ENCODE peak calls at places on chromosome 20, in four cellular contexts. E is fibroblast of pulmonary artery, V is mammary epithelial cell, I is choroid plexus epithelial cell. B is an unnamed sample.

GRCh38 chr20:43991982-43992381 is 77.3 kb downstream of the TOX2 start:
- DNase-seq in V (no peak), E (no peak), I (no peak), B (no peak)

GRCh38 chr20:45372646-45373352 is 5.3 kb downstream of the TP53TG5 start:
- DNase-seq in I (no peak), E (no peak), V (no peak), B (no peak)

GRCh38 chr20:52234302-52235045 is 42.9 kb upstream of the ZFP64 start:
- DNase-seq in E (no peak), V (no peak), I (no peak), B (no peak)

GRCh38 chr20:62197801-62198200 is 15.0 kb downstream of the MTG2 start:
- DNase-seq in V (no peak), I (no peak), E (no peak), B (no peak)

GRCh38 chr20:38304845-38305447 is 990 bp downstream of the BPI start:
- DNase-seq in V (peak), E (peak), I (peak), B (peak)

GRCh38 chr20:41509801-41510200 is 108.4 kb downstream of the CHD6 start:
- DNase-seq in V (no peak), I (peak), E (peak), B (peak)

GRCh38 chr20:44384423-44385027 is 29.0 kb downstream of the HNF4A start:
- DNase-seq in V (peak), I (peak), E (peak), B (peak)

GRCh38 chr20:61604494-61604893 is 352.4 kb downstream of the CDH4 start:
- DNase-seq in V (no peak), I (no peak), E (no peak), B (no peak)

GRCh38 chr20:796916-797315 is 28.6 kb upstream of the SLC52A3 start:
- DNase-seq in E (no peak), V (no peak), I (no peak), B (no peak)

GRCh38 chr20:41386502-41387427 is 20.1 kb upstream of the EMILIN3 start:
- DNase-seq in V (no peak), E (no peak), I (no peak), B (peak)

GRCh38 chr20:1711826-1712601 is 54.4 kb upstream of the SIRPG start:
- DNase-seq in V (no peak), I (no peak), E (peak), B (peak)

GRCh38 chr20:62214067-62214466 is 6.0 kb downstream of the HRH3 start:
- DNase-seq in E (no peak), I (no peak), V (no peak), B (no peak)

GRCh38 chr20:57622579-57623381 is 2.6 kb upstream of the ZBP1 start:
- DNase-seq in I (peak), V (peak), E (peak), B (peak)

GRCh38 chr20:62737271-62737761 is 28.7 kb downstream of the NTSR1 start:
- DNase-seq in I (no peak), E (no peak), V (no peak), B (no peak)

GRCh38 chr20:58342104-58342945 is 32.8 kb downstream of the RAB22A start:
- DNase-seq in E (peak), I (peak), V (peak), B (peak)

GRCh38 chr20:371755-372542 is 8.6 kb upstream of the TRIB3 start:
- DNase-seq in E (peak), I (peak), V (peak), B (peak)

GRCh38 chr20:17863577-17864292 is 104.9 kb downstream of the SNX5 start:
- DNase-seq in I (no peak), E (no peak), V (no peak), B (peak)

GRCh38 chr20:58310291-58310782 is 822 bp downstream of the RAB22A start:
- DNase-seq in V (peak), E (peak), I (peak), B (peak)

GRCh38 chr20:44222969-44223368 is 12.4 kb upstream of the OSER1 start:
- DNase-seq in V (no peak), E (no peak), I (no peak), B (no peak)

GRCh38 chr20:605237-605636 is 4.9 kb downstream of the TCF15 start:
- DNase-seq in V (no peak), I (no peak), E (no peak), B (no peak)

DNA sequence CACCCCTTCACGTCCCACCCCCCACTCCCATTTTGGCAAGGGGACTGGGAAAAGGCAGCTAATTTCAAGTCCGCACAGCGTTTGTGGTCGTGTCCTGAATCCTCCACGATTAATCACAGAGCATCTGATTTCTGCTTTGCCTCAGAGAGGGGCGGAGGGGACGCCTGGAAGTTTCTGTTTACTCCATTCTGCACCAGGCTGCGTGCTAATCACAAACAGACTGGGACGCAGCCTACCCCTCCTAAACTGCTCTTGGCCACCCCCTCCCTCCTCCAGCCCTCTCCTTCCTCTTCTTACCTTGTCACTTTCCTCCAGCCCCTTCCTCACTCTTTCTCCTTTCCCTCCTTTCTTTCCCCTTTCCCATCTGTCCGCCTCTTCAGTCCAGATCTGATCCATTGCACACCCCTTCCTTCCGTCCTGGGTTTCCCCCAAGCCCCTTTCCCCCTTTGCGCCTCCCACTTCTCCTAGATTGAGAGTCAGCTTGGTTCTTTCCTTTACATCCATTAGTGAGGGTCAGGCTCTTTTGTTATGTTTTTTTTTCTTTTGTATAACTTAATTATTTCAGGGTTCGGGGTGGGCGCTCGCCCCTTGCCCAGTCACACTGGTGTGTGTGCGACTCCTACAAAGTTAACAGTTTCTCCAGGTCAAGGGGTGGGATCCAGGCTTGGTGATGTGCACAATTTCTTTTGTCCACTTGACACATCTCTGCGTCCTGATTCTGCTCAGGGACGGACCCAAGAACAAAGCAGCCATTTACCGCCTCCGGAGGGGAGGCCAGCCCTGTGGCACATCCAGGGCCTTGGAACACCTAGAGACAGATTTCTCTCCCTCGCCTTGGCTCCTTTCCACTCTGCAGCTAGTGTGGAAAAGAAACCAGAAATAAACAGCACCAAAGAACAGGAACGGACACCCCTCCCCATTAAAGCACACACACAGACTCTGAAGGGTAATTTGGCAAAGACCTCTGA is 527 bp upstream of the RIPOR3 start:
- DNase-seq in I (peak), E (peak), V (peak), B (peak)
- H3K4me3 ChIP-seq in I (peak), E (peak), V (no peak), B (peak)

GRCh38 chr20:5807431-5807830 is 57.2 kb downstream of the SHLD1 start:
- DNase-seq in I (no peak), V (no peak), E (no peak), B (no peak)

GRCh38 chr20:5808901-5809300 is 58.7 kb downstream of the SHLD1 start:
- DNase-seq in I (no peak), V (no peak), E (no peak), B (no peak)

GRCh38 chr20:5809495-5809894 is 59.3 kb downstream of the SHLD1 start:
- DNase-seq in I (no peak), V (no peak), E (no peak), B (no peak)

GRCh38 chr20:5811746-5812145 is 61.5 kb downstream of the SHLD1 start:
- DNase-seq in I (no peak), E (no peak), V (no peak), B (no peak)

GRCh38 chr20:5806457-5807263 is 56.5 kb downstream of the SHLD1 start:
- DNase-seq in I (no peak), V (no peak), E (peak), B (no peak)
- TF ChIP-seq CTCF in I (peak), V (peak), E (peak), B (peak)

GRCh38 chr20:47356526-47357295 is at the start of gene ZMYND8:
- DNase-seq in V (peak), E (peak), I (peak), B (peak)
- H3K4me3 ChIP-seq in V (peak), E (peak), I (peak), B (peak)

GRCh38 chr20:25308671-25309394 is 60.9 kb downstream of the PYGB start:
- DNase-seq in E (peak), V (no peak), I (peak), B (peak)

GRCh38 chr20:25309395-25310267 is 61.7 kb downstream of the PYGB start:
- DNase-seq in E (peak), I (peak), V (peak), B (peak)

GRCh38 chr20:25308083-25308491 is 60.2 kb downstream of the PYGB start:
- DNase-seq in V (no peak), I (no peak), E (no peak), B (no peak)

GRCh38 chr20:25310921-25311728 is 63.2 kb downstream of the PYGB start:
- DNase-seq in E (peak), V (no peak), I (peak), B (peak)

DNA sequence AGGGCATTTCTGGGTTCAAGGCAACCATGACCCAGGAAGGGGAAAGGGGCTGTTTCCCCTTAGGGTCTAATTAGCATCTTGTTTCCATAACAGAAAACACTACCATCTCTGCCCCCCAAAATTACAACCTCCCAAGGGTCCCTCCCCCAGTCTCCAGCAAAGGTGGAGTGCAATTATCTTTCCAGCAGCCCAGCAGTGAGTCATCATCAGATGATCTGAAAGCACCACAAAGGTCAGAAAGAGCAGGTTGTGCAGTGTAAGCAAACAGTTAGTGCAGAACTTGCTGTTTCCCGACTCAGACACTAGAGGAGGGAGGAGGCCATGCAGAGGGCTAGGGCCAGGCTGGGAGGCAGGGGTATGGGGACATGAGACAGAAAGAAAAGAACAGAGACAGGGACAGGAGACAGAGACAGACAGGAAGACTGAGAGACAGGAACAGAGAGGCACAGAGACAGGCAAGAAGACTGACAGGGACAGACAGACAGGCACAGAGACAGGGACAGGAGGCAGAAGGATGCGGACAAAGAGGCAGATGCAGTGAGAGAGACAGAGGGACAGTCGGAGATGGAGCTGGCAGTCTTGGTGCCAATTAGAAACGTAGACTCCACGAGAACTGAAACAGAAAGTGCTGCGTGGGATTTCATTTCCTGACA is 62.5 kb downstream of the PYGB start:
- DNase-seq in V (peak), E (peak), I (peak), B (peak)
- TF ChIP-seq CTCF in V (peak), E (peak), I (peak), B (peak)

B was measured in fibroblast of villous mesenchyme.